ENCODE peak calls at places on chromosomes 16 and 17, in eight cellular contexts. G, X, E, T, B, R, N and C are unnamed samples.

GRCh38 chr16:4972938-4973587 is 14.9 kb downstream of the SEC14L5 start:
- DNase-seq in G (no peak), X (no peak), E (no peak), T (peak), B (no peak), R (no peak), N (no peak), C (no peak)

GRCh38 chr16:79337906-79338305 is 262.6 kb downstream of the MAF start:
- DNase-seq in G (no peak), X (no peak), E (no peak), T (no peak), B (no peak), R (no peak), N (no peak), C (no peak)

GRCh38 chr16:2739555-2740435 is 12.6 kb upstream of the SRRM2 start:
- DNase-seq in G (no peak), X (no peak), E (no peak), T (no peak), B (no peak), R (no peak), N (no peak), C (no peak)

GRCh38 chr17:78448356-78448993 is 70.0 kb downstream of the PGS1 start:
- DNase-seq in G (no peak), X (no peak), E (no peak), T (no peak), B (no peak), R (no peak), N (no peak), C (peak)

GRCh38 chr16:83609178-83609577 is 198.6 kb upstream of the HSBP1 start:
- DNase-seq in G (no peak), X (peak), E (no peak), T (no peak), B (no peak), R (no peak), N (no peak), C (no peak)

GRCh38 chr16:87143661-87144121 is 173.5 kb downstream of the C16orf95 start:
- DNase-seq in G (no peak), X (no peak), E (no peak), T (no peak), B (no peak), R (no peak), N (no peak), C (no peak)

GRCh38 chr17:81870155-81870977 is 771 bp downstream of the ARHGDIA start:
- DNase-seq in G (no peak), X (peak), E (no peak), T (no peak), B (no peak), R (peak), N (no peak), C (peak)

GRCh38 chr17:45584092-45585036 is 93.8 kb upstream of the PLEKHM1 start:
- DNase-seq in G (no peak), X (peak), E (no peak), T (no peak), B (no peak), R (peak), N (no peak), C (peak)